ENCODE peak calls at places on chromosomes 12 and 14, in six cellular contexts. V is neural progenitor cell; Q is mesendoderm; B is heart right ventricle; Y is CD8-positive, alpha-beta T cell; N is GM23248. U is an unnamed sample.
A peak's percentile ranks its signal among the peaks of the same experiment; 100 is the strongest.

GRCh38 chr14:71021347-71022014 is 114.2 kb downstream of the PCNX1 start:
- DNase-seq in B (no peak), Y (no peak), Q (peak; percentile 10), N (peak; percentile 78), V (no peak), U (no peak)

GRCh38 chr12:52645120-52645761 is 6.8 kb downstream of the KRT2 start:
- DNase-seq in Q (no peak), Y (peak; percentile 64), B (no peak), N (no peak), V (no peak), U (peak; percentile 31)

GRCh38 chr14:91753501-91754128 is 21.7 kb upstream of the CATSPERB start:
- DNase-seq in N (peak; percentile 69), V (no peak), Q (peak; percentile 10), Y (no peak), B (no peak), U (no peak)

GRCh38 chr14:76918176-76918750 is 92.1 kb downstream of the LRRC74A start:
- DNase-seq in N (peak; percentile 93), B (peak; percentile 66), V (no peak), Y (no peak), Q (peak; percentile 91), U (peak; percentile 78)

GRCh38 chr12:25988505-25988904 is 30.0 kb downstream of the RASSF8 start:
- DNase-seq in B (no peak), V (no peak), Y (no peak), N (no peak), Q (peak; percentile 69), U (no peak)

GRCh38 chr12:113609692-113610469 is 138.2 kb upstream of the LHX5 start:
- DNase-seq in N (no peak), Q (no peak), B (no peak), Y (no peak), V (peak; percentile 98), U (peak; percentile 79)

GRCh38 chr14:61505815-61506809 is 184.7 kb downstream of the PRKCH start:
- DNase-seq in Y (no peak), N (no peak), Q (peak; percentile 77), V (no peak), B (no peak), U (no peak)

GRCh38 chr12:27900920-27901879 is 71.3 kb downstream of the PTHLH start:
- DNase-seq in N (no peak), V (no peak), Q (no peak), B (no peak), Y (no peak), U (no peak)

GRCh38 chr14:96016761-96017160 is 22.4 kb upstream of the C14orf132 start:
- DNase-seq in Y (no peak), N (no peak), B (no peak), V (peak; percentile 67), Q (peak; percentile 94), U (peak; percentile 71)

GRCh38 chr12:78970041-78970440 is 105.5 kb downstream of the SYT1 start:
- DNase-seq in Q (no peak), V (no peak), Y (no peak), B (no peak), N (peak; percentile 9), U (no peak)

GRCh38 chr14:76715102-76715926 is 46.0 kb upstream of the VASH1 start:
- DNase-seq in N (peak; percentile 51), V (peak; percentile 52), B (no peak), Y (no peak), Q (no peak), U (no peak)

GRCh38 chr12:65592416-65592815 is 231.9 kb upstream of the HMGA2 start:
- DNase-seq in V (no peak), N (no peak), Y (no peak), B (no peak), Q (no peak), U (no peak)

GRCh38 chr14:95515523-95516517 is 630 bp downstream of the SYNE3 start:
- DNase-seq in N (peak; percentile 73), Y (peak; percentile 83), V (peak; percentile 82), B (peak; percentile 80), Q (peak; percentile 79), U (peak; percentile 89)

GRCh38 chr14:99672506-99673327 is 11.4 kb upstream of the CYP46A1 start:
- DNase-seq in B (no peak), Y (no peak), N (no peak), Q (peak; percentile 53), V (no peak), U (no peak)

GRCh38 chr14:55221186-55221585 is 29.8 kb upstream of the DLGAP5 start:
- DNase-seq in Y (no peak), Q (no peak), N (peak; percentile 67), B (no peak), V (no peak), U (no peak)

DNA sequence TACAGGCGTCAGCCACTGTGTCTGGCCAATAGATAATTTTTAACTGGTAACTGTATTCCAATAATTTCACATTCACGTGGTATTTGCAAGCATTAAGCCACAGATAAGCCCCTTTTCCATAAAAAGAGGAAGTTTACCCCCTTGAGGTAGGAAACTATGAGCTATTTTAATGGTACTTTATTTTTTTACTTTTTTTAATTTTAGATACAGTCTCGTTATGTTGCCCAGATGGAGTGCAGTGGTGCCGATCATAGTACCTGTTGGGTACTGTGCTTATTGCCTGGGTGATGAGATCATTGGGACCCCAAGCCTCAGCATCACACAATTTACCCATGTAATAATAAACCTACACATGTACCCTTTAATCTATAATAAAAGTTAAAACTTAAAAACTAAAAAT is 42.9 kb upstream of the AP4S1 start:
- DNase-seq in Q (no peak), V (no peak), N (no peak), B (no peak), Y (no peak), U (no peak)
- H3K4me1 ChIP-seq in Q (no peaks in the 10 kb centered on the region), V (no peaks in the 10 kb centered on the region), N (no peaks in the 10 kb centered on the region), B (no peaks in the 10 kb centered on the region), Y (no peaks in the 10 kb centered on the region), U (no peaks in the 10 kb centered on the region)

DNA sequence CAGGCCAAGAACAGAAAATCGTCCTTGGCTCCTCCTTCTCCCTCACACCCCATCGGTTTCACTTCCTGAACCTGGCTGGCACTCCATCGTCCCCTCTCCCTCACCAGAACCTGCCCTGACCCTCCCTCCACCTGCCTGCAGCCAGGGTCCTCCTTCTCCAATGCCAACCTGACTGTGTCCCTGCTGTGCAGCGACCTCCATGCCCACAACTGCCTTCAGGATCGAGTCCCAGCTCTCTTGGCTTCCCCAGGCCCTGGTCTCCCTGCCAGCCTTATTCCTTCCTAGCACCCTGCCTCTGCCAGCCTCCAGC is 19.8 kb downstream of the HVCN1 start:
- DNase-seq in Y (no peak), V (no peak), B (no peak), Q (no peak), N (no peak), U (no peak)
- H3K4me1 ChIP-seq in Y (peaks cover 22% of the 10 kb centered on the region), V (no peaks in the 10 kb centered on the region), B (no peaks in the 10 kb centered on the region), Q (no peaks in the 10 kb centered on the region), N (no peaks in the 10 kb centered on the region), U (no peaks in the 10 kb centered on the region)

GRCh38 chr12:91924827-91925226 is 220.8 kb downstream of the BTG1 start:
- DNase-seq in N (no peak), V (no peak), Q (no peak), B (no peak), Y (no peak), U (no peak)
- H3K4me1 ChIP-seq in N (peaks cover 12% of the 10 kb centered on the region), V (no peaks in the 10 kb centered on the region), Q (no peaks in the 10 kb centered on the region), B (no peaks in the 10 kb centered on the region), Y (no peaks in the 10 kb centered on the region), U (peaks cover 6% of the 10 kb centered on the region)

DNA sequence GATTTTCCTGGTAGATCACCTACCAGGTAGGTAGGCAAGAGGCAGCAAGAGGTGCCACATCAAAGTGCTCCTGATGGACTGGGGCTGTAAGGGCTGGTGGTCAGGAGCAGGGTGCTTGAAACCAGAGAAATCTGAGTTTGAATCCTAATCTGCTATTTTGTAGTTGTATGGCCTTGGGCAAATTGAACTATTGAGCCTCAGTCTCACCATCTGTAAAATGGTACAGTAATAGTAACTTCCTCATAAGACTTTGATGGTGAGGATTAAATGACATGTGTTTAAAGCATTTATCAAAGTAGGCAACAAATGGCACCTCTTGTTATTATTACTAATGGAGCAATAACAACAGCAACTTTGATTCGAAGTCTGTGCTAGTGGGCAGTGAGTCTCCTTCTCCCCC is 32.0 kb downstream of the JDP2 start:
- DNase-seq in N (no peak), Q (no peak), Y (no peak), V (no peak), B (no peak), U (no peak)
- H3K4me1 ChIP-seq in N (peaks cover 10% of the 10 kb centered on the region), Q (no peaks in the 10 kb centered on the region), Y (no peaks in the 10 kb centered on the region), V (peaks cover 18% of the 10 kb centered on the region), B (peaks cover 34% of the 10 kb centered on the region), U (no peaks in the 10 kb centered on the region)

DNA sequence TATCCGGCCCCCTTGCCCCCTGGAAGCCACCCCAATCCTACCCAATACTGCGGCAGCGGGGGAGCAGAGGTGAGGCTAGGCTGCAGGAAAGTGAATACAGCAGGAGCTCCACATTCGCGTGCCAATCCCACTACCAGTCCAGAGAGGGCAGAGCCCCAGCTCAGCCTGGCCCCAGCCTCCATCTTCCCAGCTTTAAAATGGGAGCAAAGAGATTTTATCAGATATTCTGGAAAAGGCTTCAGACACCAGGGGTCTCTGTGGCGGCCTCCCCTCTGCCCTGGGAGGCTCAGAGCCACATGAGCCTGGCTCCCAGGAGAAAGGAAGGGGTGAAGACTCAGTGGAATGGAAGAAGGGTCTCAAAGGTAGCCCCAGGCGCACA is 72.7 kb downstream of the NCOR2 start:
- DNase-seq in Y (no peak), Q (no peak), B (peak; percentile 4), V (no peak), N (no peak), U (no peak)
- H3K4me1 ChIP-seq in Y (peaks cover 16% of the 10 kb centered on the region), Q (peaks cover 7% of the 10 kb centered on the region), B (peaks cover 77% of the 10 kb centered on the region), V (peaks cover 3% of the 10 kb centered on the region), N (peaks cover 29% of the 10 kb centered on the region), U (peaks cover 4% of the 10 kb centered on the region)

DNA sequence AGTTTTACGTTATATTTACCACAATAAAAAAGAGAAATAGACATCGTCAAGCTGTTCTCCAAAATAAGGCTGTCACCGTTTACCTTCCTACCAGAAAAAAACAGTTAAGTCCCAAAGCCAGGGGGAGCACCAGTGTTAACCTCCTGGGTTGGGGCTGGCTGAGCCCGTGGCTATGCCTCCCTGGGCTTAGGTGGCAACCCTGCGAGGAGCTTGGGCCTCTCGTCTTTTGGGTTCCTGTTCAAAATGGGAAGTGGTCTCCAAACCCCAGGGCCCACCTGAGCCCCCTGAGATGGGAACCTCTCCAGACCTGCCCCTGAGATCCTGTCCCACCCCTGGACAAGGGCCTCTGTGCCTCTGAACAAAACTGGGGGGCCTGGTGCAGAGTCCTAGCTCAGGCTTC is 22.9 kb downstream of the PACS2 start:
- DNase-seq in N (no peak), Q (no peak), V (no peak), B (no peak), Y (no peak), U (no peak)
- H3K4me1 ChIP-seq in N (no peaks in the 10 kb centered on the region), Q (no peaks in the 10 kb centered on the region), V (peaks cover 6% of the 10 kb centered on the region), B (peaks cover 65% of the 10 kb centered on the region), Y (peaks cover 9% of the 10 kb centered on the region), U (no peaks in the 10 kb centered on the region)

GRCh38 chr12:116159175-116159574 is 118.3 kb downstream of the MED13L start:
- DNase-seq in Q (no peak), N (peak; percentile 63), Y (no peak), B (no peak), V (no peak), U (no peak)

GRCh38 chr12:116160883-116161458 is 116.5 kb downstream of the MED13L start:
- DNase-seq in B (no peak), V (no peak), Y (no peak), N (no peak), Q (no peak), U (no peak)

GRCh38 chr12:116159593-116159992 is 117.9 kb downstream of the MED13L start:
- DNase-seq in Y (no peak), N (no peak), Q (no peak), V (no peak), B (no peak), U (no peak)

GRCh38 chr12:116161588-116161987 is 115.9 kb downstream of the MED13L start:
- DNase-seq in Y (no peak), V (no peak), N (peak; percentile 73), Q (peak; percentile 34), B (no peak), U (no peak)

GRCh38 chr12:116160196-116160595 is 117.3 kb downstream of the MED13L start:
- DNase-seq in B (no peak), N (peak; percentile 74), Q (no peak), Y (no peak), V (no peak), U (no peak)
- H3K4me1 ChIP-seq in B (peaks cover 36% of the 10 kb centered on the region), N (peaks cover 52% of the 10 kb centered on the region), Q (peaks cover 15% of the 10 kb centered on the region), Y (peaks cover 18% of the 10 kb centered on the region), V (peaks cover 81% of the 10 kb centered on the region), U (peaks cover 25% of the 10 kb centered on the region)

U was measured in endodermal cell.